ENCODE peak calls at places on chromosomes 11 and 22, in six cellular contexts. R is activated CD4-positive, alpha-beta T cell treated with anti-CD3 and anti-CD28 coated beads, Interleukin-2, amount 50 U/mL, for 24 hours; F is transverse colon; Z is skeletal muscle cell; D is progenitor cell of endocrine pancreas; P is prostate gland. T is an unnamed sample.

GRCh38 chr22:30919973-30920372 is 48.6 kb downstream of the MORC2 start:
- DNase-seq in R (no peak), F (no peak), Z (no peak), D (no peak), P (no peak), T (no peak)

GRCh38 chr22:23211622-23212021 is 31.3 kb downstream of the BCR start:
- DNase-seq in R (no peak), F (no peak), Z (no peak), D (no peak), P (no peak), T (no peak)

GRCh38 chr11:10771457-10771856 is 20.4 kb downstream of the CTR9 start:
- DNase-seq in R (no peak), F (no peak), Z (no peak), D (no peak), P (no peak), T (no peak)

GRCh38 chr11:65437436-65438227 is 15.0 kb downstream of the NEAT1 start:
- DNase-seq in R (no peak), F (peak), Z (no peak), D (no peak), P (peak), T (no peak)

GRCh38 chr11:115716577-115717214 is 212.5 kb upstream of the CADM1 start:
- DNase-seq in R (no peak), F (no peak), Z (no peak), D (peak), P (no peak), T (no peak)

GRCh38 chr11:13440100-13440855 is 22.7 kb downstream of the BTBD10 start:
- DNase-seq in R (no peak), F (peak), Z (peak), D (no peak), P (peak), T (no peak)

GRCh38 chr22:48864748-48865147 is 962.9 kb downstream of the BRD1 start:
- DNase-seq in R (no peak), F (no peak), Z (no peak), D (no peak), P (no peak), T (no peak)

GRCh38 chr11:108199446-108200321 is 22.8 kb downstream of the NPAT start:
- DNase-seq in R (peak), F (no peak), Z (no peak), D (no peak), P (no peak), T (no peak)

GRCh38 chr11:44627911-44628729 is 62.7 kb downstream of the CD82 start:
- DNase-seq in R (no peak), F (peak), Z (no peak), D (peak), P (peak), T (no peak)

GRCh38 chr11:86941871-86942208 is 13.4 kb downstream of the FZD4 start:
- DNase-seq in R (no peak), F (no peak), Z (no peak), D (no peak), P (no peak), T (no peak)

GRCh38 chr11:119320593-119321524 is 3.9 kb upstream of the MCAM start:
- DNase-seq in R (no peak), F (peak), Z (no peak), D (no peak), P (no peak), T (no peak)

GRCh38 chr11:7587712-7588111 is 73.9 kb downstream of the PPFIBP2 start:
- DNase-seq in R (no peak), F (no peak), Z (no peak), D (no peak), P (no peak), T (no peak)

GRCh38 chr22:19419464-19420178 is 11.9 kb downstream of the HIRA start:
- DNase-seq in R (no peak), F (peak), Z (no peak), D (no peak), P (no peak), T (no peak)